ENCODE peak calls at places on chromosome X, in eight cellular contexts. One of them, this sample, is unnamed. For H3K27me3, the result is how much of the 10 kb centered on the place peaks cover.

GRCh38 chrX:72572248-72573157 is at the start of gene HDAC8:
- DNase-seq in spleen: peak
- DNase-seq in CD4-positive, alpha-beta T cell: peak
- DNase-seq in gastrocnemius medialis: peak
- DNase-seq in thyroid gland: peak
- DNase-seq in NT2/D1: peak
- DNase-seq in aorta: peak
- DNase-seq in lower lobe of right lung: peak
- DNase-seq in this sample: peak

GRCh38 chrX:112512509-112512908 is 167.2 kb downstream of the LHFPL1 start:
- DNase-seq in aorta: no peak
- DNase-seq in spleen: no peak
- DNase-seq in NT2/D1: peak
- DNase-seq in gastrocnemius medialis: no peak
- DNase-seq in thyroid gland: no peak
- DNase-seq in CD4-positive, alpha-beta T cell: no peak
- DNase-seq in lower lobe of right lung: no peak
- DNase-seq in this sample: no peak

GRCh38 chrX:9279271-9279596 is 185.6 kb upstream of the TBL1X start:
- DNase-seq in spleen: no peak
- DNase-seq in lower lobe of right lung: no peak
- DNase-seq in aorta: no peak
- DNase-seq in thyroid gland: no peak
- DNase-seq in NT2/D1: no peak
- DNase-seq in gastrocnemius medialis: no peak
- DNase-seq in CD4-positive, alpha-beta T cell: no peak
- DNase-seq in this sample: no peak

GRCh38 chrX:103533428-103534216 is 14.3 kb upstream of the RAB40A start:
- DNase-seq in aorta: peak
- DNase-seq in spleen: peak
- DNase-seq in NT2/D1: peak
- DNase-seq in CD4-positive, alpha-beta T cell: peak
- DNase-seq in lower lobe of right lung: peak
- DNase-seq in thyroid gland: peak
- DNase-seq in gastrocnemius medialis: peak
- DNase-seq in this sample: peak

GRCh38 chrX:74133156-74133796 is 170.7 kb upstream of the ZCCHC13 start:
- DNase-seq in spleen: no peak
- DNase-seq in NT2/D1: peak
- DNase-seq in lower lobe of right lung: no peak
- DNase-seq in thyroid gland: no peak
- DNase-seq in CD4-positive, alpha-beta T cell: no peak
- DNase-seq in gastrocnemius medialis: no peak
- DNase-seq in aorta: no peak
- DNase-seq in this sample: no peak

GRCh38 chrX:47247999-47248320 is 15.2 kb downstream of the USP11 start:
- DNase-seq in CD4-positive, alpha-beta T cell: no peak
- DNase-seq in gastrocnemius medialis: no peak
- DNase-seq in aorta: no peak
- DNase-seq in lower lobe of right lung: no peak
- DNase-seq in spleen: peak
- DNase-seq in thyroid gland: no peak
- DNase-seq in NT2/D1: no peak
- DNase-seq in this sample: no peak

GRCh38 chrX:143648705-143649104 is 12.8 kb upstream of the SLITRK4 start:
- DNase-seq in thyroid gland: peak
- DNase-seq in aorta: no peak
- DNase-seq in lower lobe of right lung: peak
- DNase-seq in gastrocnemius medialis: peak
- DNase-seq in CD4-positive, alpha-beta T cell: no peak
- DNase-seq in spleen: no peak
- DNase-seq in NT2/D1: no peak
- DNase-seq in this sample: no peak

GRCh38 chrX:139784788-139785187 is 76.8 kb upstream of the MCF2 start:
- DNase-seq in lower lobe of right lung: no peak
- DNase-seq in thyroid gland: no peak
- DNase-seq in spleen: no peak
- DNase-seq in gastrocnemius medialis: no peak
- DNase-seq in aorta: no peak
- DNase-seq in NT2/D1: no peak
- DNase-seq in CD4-positive, alpha-beta T cell: no peak
- DNase-seq in this sample: no peak

GRCh38 chrX:103878466-103879151 is 46.6 kb upstream of the RAB9B start:
- DNase-seq in gastrocnemius medialis: peak
- DNase-seq in aorta: no peak
- DNase-seq in NT2/D1: peak
- DNase-seq in CD4-positive, alpha-beta T cell: no peak
- DNase-seq in thyroid gland: no peak
- DNase-seq in spleen: no peak
- DNase-seq in lower lobe of right lung: no peak
- DNase-seq in this sample: no peak

GRCh38 chrX:119734897-119735339 is 23.5 kb upstream of the SOWAHD start:
- DNase-seq in thyroid gland: peak
- DNase-seq in lower lobe of right lung: peak
- DNase-seq in aorta: peak
- DNase-seq in spleen: peak
- DNase-seq in NT2/D1: no peak
- DNase-seq in CD4-positive, alpha-beta T cell: no peak
- DNase-seq in gastrocnemius medialis: peak
- DNase-seq in this sample: peak

GRCh38 chrX:96689951-96690350 is 5.3 kb downstream of the DIAPH2 start:
- DNase-seq in spleen: no peak
- DNase-seq in CD4-positive, alpha-beta T cell: no peak
- DNase-seq in aorta: no peak
- DNase-seq in gastrocnemius medialis: no peak
- DNase-seq in NT2/D1: no peak
- DNase-seq in thyroid gland: no peak
- DNase-seq in lower lobe of right lung: no peak
- DNase-seq in this sample: no peak

GRCh38 chrX:96693407-96693806 is 8.8 kb downstream of the DIAPH2 start:
- DNase-seq in aorta: no peak
- DNase-seq in NT2/D1: no peak
- DNase-seq in thyroid gland: no peak
- DNase-seq in spleen: no peak
- DNase-seq in CD4-positive, alpha-beta T cell: no peak
- DNase-seq in lower lobe of right lung: no peak
- DNase-seq in gastrocnemius medialis: no peak
- DNase-seq in this sample: no peak

GRCh38 chrX:96696462-96696861 is 11.8 kb downstream of the DIAPH2 start:
- DNase-seq in spleen: no peak
- DNase-seq in gastrocnemius medialis: no peak
- DNase-seq in aorta: no peak
- DNase-seq in NT2/D1: no peak
- DNase-seq in CD4-positive, alpha-beta T cell: no peak
- DNase-seq in lower lobe of right lung: no peak
- DNase-seq in thyroid gland: no peak
- DNase-seq in this sample: no peak

GRCh38 chrX:96692454-96692853 is 7.8 kb downstream of the DIAPH2 start:
- DNase-seq in spleen: no peak
- DNase-seq in NT2/D1: no peak
- DNase-seq in lower lobe of right lung: no peak
- DNase-seq in thyroid gland: no peak
- DNase-seq in aorta: no peak
- DNase-seq in gastrocnemius medialis: no peak
- DNase-seq in CD4-positive, alpha-beta T cell: no peak
- DNase-seq in this sample: no peak

DNA sequence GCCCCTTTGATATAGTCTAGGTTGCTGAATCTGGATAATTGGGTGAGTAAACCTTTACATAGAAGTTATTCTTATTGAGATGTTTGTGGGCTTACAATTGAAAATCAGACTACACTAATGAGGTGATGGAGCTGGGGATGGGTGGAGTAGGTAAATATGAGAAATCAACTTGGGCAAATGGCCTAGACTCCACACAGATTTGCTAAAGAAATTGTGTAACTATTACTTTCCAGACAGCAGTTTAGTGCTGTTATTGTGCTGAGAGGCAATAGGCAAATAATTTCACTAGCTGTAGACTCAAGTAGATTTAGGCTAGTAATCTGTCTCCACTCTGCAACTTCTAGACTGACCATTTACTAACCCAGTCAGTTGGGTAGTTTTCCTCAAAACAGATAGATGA is 8.3 kb downstream of the DIAPH2 start:
- DNase-seq in spleen: no peak
- DNase-seq in gastrocnemius medialis: no peak
- DNase-seq in CD4-positive, alpha-beta T cell: no peak
- DNase-seq in thyroid gland: no peak
- DNase-seq in lower lobe of right lung: no peak
- DNase-seq in NT2/D1: no peak
- DNase-seq in aorta: no peak
- DNase-seq in this sample: no peak
- H3K27me3 ChIP-seq in spleen: under half
- H3K27me3 ChIP-seq in gastrocnemius medialis: under half
- H3K27me3 ChIP-seq in CD4-positive, alpha-beta T cell: under half
- H3K27me3 ChIP-seq in thyroid gland: under half
- H3K27me3 ChIP-seq in lower lobe of right lung: under half
- H3K27me3 ChIP-seq in NT2/D1: under half
- H3K27me3 ChIP-seq in aorta: under half
- H3K27me3 ChIP-seq in this sample: under half

GRCh38 chrX:40011483-40012038 is 86.2 kb downstream of the BCOR start:
- DNase-seq in spleen: no peak
- DNase-seq in CD4-positive, alpha-beta T cell: no peak
- DNase-seq in gastrocnemius medialis: no peak
- DNase-seq in lower lobe of right lung: no peak
- DNase-seq in aorta: peak
- DNase-seq in NT2/D1: no peak
- DNase-seq in thyroid gland: no peak
- DNase-seq in this sample: no peak

GRCh38 chrX:40008841-40009461 is 88.8 kb downstream of the BCOR start:
- DNase-seq in spleen: peak
- DNase-seq in lower lobe of right lung: peak
- DNase-seq in aorta: peak
- DNase-seq in thyroid gland: peak
- DNase-seq in CD4-positive, alpha-beta T cell: no peak
- DNase-seq in NT2/D1: no peak
- DNase-seq in gastrocnemius medialis: no peak
- DNase-seq in this sample: no peak

GRCh38 chrX:40010550-40011364 is 87.0 kb downstream of the BCOR start:
- DNase-seq in gastrocnemius medialis: no peak
- DNase-seq in spleen: peak
- DNase-seq in CD4-positive, alpha-beta T cell: no peak
- DNase-seq in NT2/D1: no peak
- DNase-seq in lower lobe of right lung: no peak
- DNase-seq in thyroid gland: no peak
- DNase-seq in aorta: peak
- DNase-seq in this sample: no peak

GRCh38 chrX:40009462-40009851 is 88.3 kb downstream of the BCOR start:
- DNase-seq in gastrocnemius medialis: no peak
- DNase-seq in thyroid gland: no peak
- DNase-seq in lower lobe of right lung: no peak
- DNase-seq in CD4-positive, alpha-beta T cell: no peak
- DNase-seq in spleen: no peak
- DNase-seq in aorta: peak
- DNase-seq in NT2/D1: no peak
- DNase-seq in this sample: no peak

DNA sequence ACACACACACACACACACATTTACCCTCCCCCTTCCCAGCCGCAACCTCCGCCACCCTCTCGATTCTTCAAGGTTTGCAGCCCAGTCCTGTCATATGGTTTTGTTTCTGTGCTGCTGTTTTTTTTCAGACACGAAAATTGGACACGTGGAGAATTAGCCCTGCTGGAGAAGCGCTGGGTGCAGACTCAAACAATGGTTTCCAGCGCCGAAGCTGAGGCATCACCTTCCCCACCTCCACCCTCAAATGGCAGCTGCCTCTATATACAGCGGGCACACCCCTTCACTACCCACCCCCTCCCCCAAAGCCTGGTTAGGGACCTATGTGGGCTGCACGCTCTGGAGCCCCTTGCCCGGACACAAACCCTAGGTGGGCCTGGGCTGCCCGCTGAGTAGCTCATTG is 87.9 kb downstream of the BCOR start:
- DNase-seq in aorta: peak
- DNase-seq in spleen: no peak
- DNase-seq in gastrocnemius medialis: no peak
- DNase-seq in lower lobe of right lung: no peak
- DNase-seq in thyroid gland: no peak
- DNase-seq in CD4-positive, alpha-beta T cell: no peak
- DNase-seq in NT2/D1: no peak
- DNase-seq in this sample: no peak
- H3K27me3 ChIP-seq in aorta: under half
- H3K27me3 ChIP-seq in spleen: half or more
- H3K27me3 ChIP-seq in gastrocnemius medialis: under half
- H3K27me3 ChIP-seq in lower lobe of right lung: under half
- H3K27me3 ChIP-seq in thyroid gland: under half
- H3K27me3 ChIP-seq in CD4-positive, alpha-beta T cell: under half
- H3K27me3 ChIP-seq in NT2/D1: half or more
- H3K27me3 ChIP-seq in this sample: under half

DNA sequence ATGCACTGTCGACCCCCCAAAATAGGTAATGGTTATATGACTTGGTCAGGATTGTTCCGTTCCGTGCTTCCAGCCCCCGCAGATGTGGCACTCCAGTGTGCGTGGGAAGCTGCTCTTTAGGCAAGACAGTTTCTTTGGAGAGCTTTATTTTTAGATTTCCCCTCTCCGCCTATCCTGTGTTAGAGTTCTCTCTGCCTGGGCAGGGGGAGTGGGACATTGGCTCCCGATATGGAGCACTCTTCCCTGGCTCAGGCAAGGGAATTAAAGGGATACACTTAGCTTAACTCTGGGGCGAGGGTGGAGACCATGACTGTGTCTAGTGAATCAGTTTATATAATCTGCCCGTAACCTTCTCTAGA is 36.0 kb downstream of the DLG3 start:
- DNase-seq in lower lobe of right lung: no peak
- DNase-seq in spleen: no peak
- DNase-seq in CD4-positive, alpha-beta T cell: no peak
- DNase-seq in aorta: no peak
- DNase-seq in NT2/D1: no peak
- DNase-seq in gastrocnemius medialis: peak
- DNase-seq in thyroid gland: peak
- DNase-seq in this sample: no peak
- H3K27me3 ChIP-seq in lower lobe of right lung: under half
- H3K27me3 ChIP-seq in spleen: under half
- H3K27me3 ChIP-seq in CD4-positive, alpha-beta T cell: under half
- H3K27me3 ChIP-seq in aorta: under half
- H3K27me3 ChIP-seq in NT2/D1: under half
- H3K27me3 ChIP-seq in gastrocnemius medialis: under half
- H3K27me3 ChIP-seq in thyroid gland: under half
- H3K27me3 ChIP-seq in this sample: under half

GRCh38 chrX:115017455-115017854 is at the start of gene IL13RA2:
- DNase-seq in aorta: no peak
- DNase-seq in thyroid gland: no peak
- DNase-seq in lower lobe of right lung: no peak
- DNase-seq in CD4-positive, alpha-beta T cell: no peak
- DNase-seq in spleen: no peak
- DNase-seq in gastrocnemius medialis: no peak
- DNase-seq in NT2/D1: no peak
- DNase-seq in this sample: no peak
- H3K27me3 ChIP-seq in aorta: under half
- H3K27me3 ChIP-seq in thyroid gland: under half
- H3K27me3 ChIP-seq in lower lobe of right lung: under half
- H3K27me3 ChIP-seq in CD4-positive, alpha-beta T cell: under half
- H3K27me3 ChIP-seq in spleen: under half
- H3K27me3 ChIP-seq in gastrocnemius medialis: under half
- H3K27me3 ChIP-seq in NT2/D1: under half
- H3K27me3 ChIP-seq in this sample: under half

This sample was measured in right atrium auricular region.